ENCODE peak calls at places on chromosome 1, in nine cellular contexts. Z is colonic mucosa; V is myocyte; O is ELF-1; W is HTR-8/SVneo; N is HFFc6; L is esophagus squamous epithelium; E is EL; P is stimulated activated CD4-positive, alpha-beta T cell treated with anti-CD3 and anti-CD28 coated beads, Interleukin-2, amount 100 ng/mL, for 24 hours. T is an unnamed sample.
A peak's percentile ranks its signal among the peaks of the same experiment; 100 is the strongest.

GRCh38 chr1:167375949-167376348 is 142.4 kb downstream of the CD247 start:
- DNase-seq in Z (no peak), V (no peak), O (no peak), W (no peak), N (no peak), L (no peak), E (no peak), P (no peak), T (no peak)

GRCh38 chr1:42442641-42443040 is 13.2 kb downstream of the ZMYND12 start:
- DNase-seq in Z (no peak), V (no peak), O (no peak), W (no peak), N (no peak), L (no peak), E (no peak), P (no peak), T (no peak)

GRCh38 chr1:183569801-183570200 is 20.5 kb downstream of the NCF2 start:
- DNase-seq in Z (no peak), V (no peak), O (no peak), W (no peak), N (no peak), L (no peak), E (no peak), P (no peak), T (no peak)

GRCh38 chr1:31239653-31240241 is at the start of gene NKAIN1:
- DNase-seq in Z (no peak), V (peak; percentile 25), O (peak; percentile 71), W (peak; percentile 38), N (no peak), L (no peak), E (peak; percentile 50), P (peak; percentile 2), T (peak; percentile 70)

GRCh38 chr1:229696385-229696784 is 70.3 kb downstream of the URB2 start:
- DNase-seq in Z (no peak), V (no peak), O (peak; percentile 79), W (no peak), N (no peak), L (no peak), E (no peak), P (no peak), T (peak; percentile 36)

GRCh38 chr1:235588916-235589515 is 60.6 kb downstream of the GNG4 start:
- DNase-seq in Z (no peak), V (peak; percentile 36), O (peak; percentile 22), W (peak; percentile 42), N (peak; percentile 74), L (no peak), E (peak; percentile 29), P (no peak), T (peak; percentile 51)

GRCh38 chr1:29183287-29183686 is 1.6 kb upstream of the SRSF4 start:
- DNase-seq in Z (no peak), V (no peak), O (no peak), W (no peak), N (no peak), L (no peak), E (no peak), P (no peak), T (no peak)

GRCh38 chr1:234062166-234062565 is 157.7 kb downstream of the SLC35F3 start:
- DNase-seq in Z (no peak), V (no peak), O (no peak), W (no peak), N (no peak), L (no peak), E (no peak), P (no peak), T (no peak)

GRCh38 chr1:10678395-10678794 is 118.1 kb downstream of the CASZ1 start:
- DNase-seq in Z (no peak), V (no peak), O (no peak), W (no peak), N (no peak), L (no peak), E (no peak), P (no peak), T (no peak)

T was measured in mesendoderm.